ENCODE peak calls at places on chromosomes 13 and 19, in seven cellular contexts. One of them, this sample, is unnamed.

GRCh38 chr13:99721606-99722384 is 220.5 kb downstream of the TM9SF2 start:
- DNase-seq in stimulated activated CD8-positive, alpha-beta memory T cell treated with anti-CD3 and anti-CD28 coated beads, Interleukin-2, amount 100 ng/mL, for 48 hours: no peak
- DNase-seq in iPS DF 19.7: no peak
- DNase-seq in ascending aorta: no peak
- DNase-seq in HFF-Myc: no peak
- DNase-seq in T follicular helper cell: no peak
- DNase-seq in NCI-H345: no peak
- DNase-seq in this sample: no peak

GRCh38 chr19:35249848-35250711 is 1.3 kb downstream of the LSR start:
- DNase-seq in stimulated activated CD8-positive, alpha-beta memory T cell treated with anti-CD3 and anti-CD28 coated beads, Interleukin-2, amount 100 ng/mL, for 48 hours: no peak
- DNase-seq in iPS DF 19.7: no peak
- DNase-seq in ascending aorta: no peak
- DNase-seq in HFF-Myc: no peak
- DNase-seq in T follicular helper cell: no peak
- DNase-seq in NCI-H345: no peak
- DNase-seq in this sample: no peak

GRCh38 chr19:13260883-13261653 is 110.9 kb downstream of the IER2 start:
- DNase-seq in stimulated activated CD8-positive, alpha-beta memory T cell treated with anti-CD3 and anti-CD28 coated beads, Interleukin-2, amount 100 ng/mL, for 48 hours: no peak
- DNase-seq in iPS DF 19.7: no peak
- DNase-seq in ascending aorta: peak; percentile 64
- DNase-seq in HFF-Myc: peak; percentile 56
- DNase-seq in T follicular helper cell: no peak
- DNase-seq in NCI-H345: no peak
- DNase-seq in this sample: no peak

GRCh38 chr13:74770361-74770760 is 636.2 kb upstream of the KLF12 start:
- DNase-seq in stimulated activated CD8-positive, alpha-beta memory T cell treated with anti-CD3 and anti-CD28 coated beads, Interleukin-2, amount 100 ng/mL, for 48 hours: no peak
- DNase-seq in iPS DF 19.7: no peak
- DNase-seq in ascending aorta: no peak
- DNase-seq in HFF-Myc: peak; percentile 73
- DNase-seq in T follicular helper cell: no peak
- DNase-seq in NCI-H345: no peak
- DNase-seq in this sample: no peak

GRCh38 chr13:46551410-46552301 is 1.3 kb upstream of the LRCH1 start:
- DNase-seq in stimulated activated CD8-positive, alpha-beta memory T cell treated with anti-CD3 and anti-CD28 coated beads, Interleukin-2, amount 100 ng/mL, for 48 hours: peak; percentile 54
- DNase-seq in iPS DF 19.7: no peak
- DNase-seq in ascending aorta: peak; percentile 89
- DNase-seq in HFF-Myc: peak; percentile 56
- DNase-seq in T follicular helper cell: peak; percentile 50
- DNase-seq in NCI-H345: peak; percentile 77
- DNase-seq in this sample: peak; percentile 74

GRCh38 chr19:47813304-47813994 is 8.3 kb upstream of the CRX start:
- DNase-seq in stimulated activated CD8-positive, alpha-beta memory T cell treated with anti-CD3 and anti-CD28 coated beads, Interleukin-2, amount 100 ng/mL, for 48 hours: peak; percentile 83
- DNase-seq in iPS DF 19.7: no peak
- DNase-seq in ascending aorta: peak; percentile 67
- DNase-seq in HFF-Myc: peak; percentile 12
- DNase-seq in T follicular helper cell: peak; percentile 68
- DNase-seq in NCI-H345: peak; percentile 27
- DNase-seq in this sample: peak; percentile 85

GRCh38 chr19:46515879-46516350 is 20.2 kb upstream of the PNMA8B start:
- DNase-seq in stimulated activated CD8-positive, alpha-beta memory T cell treated with anti-CD3 and anti-CD28 coated beads, Interleukin-2, amount 100 ng/mL, for 48 hours: no peak
- DNase-seq in iPS DF 19.7: no peak
- DNase-seq in ascending aorta: no peak
- DNase-seq in HFF-Myc: peak; percentile 27
- DNase-seq in T follicular helper cell: no peak
- DNase-seq in NCI-H345: peak; percentile 11
- DNase-seq in this sample: peak; percentile 58

GRCh38 chr19:31071157-31071855 is 277.9 kb downstream of the TSHZ3 start:
- DNase-seq in stimulated activated CD8-positive, alpha-beta memory T cell treated with anti-CD3 and anti-CD28 coated beads, Interleukin-2, amount 100 ng/mL, for 48 hours: no peak
- DNase-seq in iPS DF 19.7: no peak
- DNase-seq in ascending aorta: no peak
- DNase-seq in HFF-Myc: no peak
- DNase-seq in T follicular helper cell: no peak
- DNase-seq in NCI-H345: no peak
- DNase-seq in this sample: no peak

GRCh38 chr19:55352040-55352439 is 2.5 kb downstream of the COX6B2 start:
- DNase-seq in stimulated activated CD8-positive, alpha-beta memory T cell treated with anti-CD3 and anti-CD28 coated beads, Interleukin-2, amount 100 ng/mL, for 48 hours: no peak
- DNase-seq in iPS DF 19.7: no peak
- DNase-seq in ascending aorta: no peak
- DNase-seq in HFF-Myc: no peak
- DNase-seq in T follicular helper cell: no peak
- DNase-seq in NCI-H345: no peak
- DNase-seq in this sample: no peak

GRCh38 chr13:101398191-101398590 is 18.1 kb downstream of the NALCN start:
- DNase-seq in stimulated activated CD8-positive, alpha-beta memory T cell treated with anti-CD3 and anti-CD28 coated beads, Interleukin-2, amount 100 ng/mL, for 48 hours: no peak
- DNase-seq in iPS DF 19.7: no peak
- DNase-seq in ascending aorta: no peak
- DNase-seq in HFF-Myc: no peak
- DNase-seq in T follicular helper cell: no peak
- DNase-seq in NCI-H345: no peak
- DNase-seq in this sample: no peak

GRCh38 chr19:55618426-55618825 is 5.9 kb downstream of the ZNF784 start:
- DNase-seq in stimulated activated CD8-positive, alpha-beta memory T cell treated with anti-CD3 and anti-CD28 coated beads, Interleukin-2, amount 100 ng/mL, for 48 hours: no peak
- DNase-seq in iPS DF 19.7: no peak
- DNase-seq in ascending aorta: no peak
- DNase-seq in HFF-Myc: no peak
- DNase-seq in T follicular helper cell: no peak
- DNase-seq in NCI-H345: no peak
- DNase-seq in this sample: no peak

GRCh38 chr19:43469160-43469480 is 3.7 kb upstream of the LYPD3 start:
- DNase-seq in stimulated activated CD8-positive, alpha-beta memory T cell treated with anti-CD3 and anti-CD28 coated beads, Interleukin-2, amount 100 ng/mL, for 48 hours: no peak
- DNase-seq in iPS DF 19.7: no peak
- DNase-seq in ascending aorta: no peak
- DNase-seq in HFF-Myc: no peak
- DNase-seq in T follicular helper cell: peak; percentile 26
- DNase-seq in NCI-H345: no peak
- DNase-seq in this sample: no peak

GRCh38 chr13:114211446-114211845 is 23.3 kb upstream of the CDC16 start:
- DNase-seq in stimulated activated CD8-positive, alpha-beta memory T cell treated with anti-CD3 and anti-CD28 coated beads, Interleukin-2, amount 100 ng/mL, for 48 hours: no peak
- DNase-seq in iPS DF 19.7: no peak
- DNase-seq in ascending aorta: no peak
- DNase-seq in HFF-Myc: no peak
- DNase-seq in T follicular helper cell: no peak
- DNase-seq in NCI-H345: peak; percentile 56
- DNase-seq in this sample: no peak

GRCh38 chr13:95588721-95589120 is 36.2 kb downstream of the CLDN10 start:
- DNase-seq in stimulated activated CD8-positive, alpha-beta memory T cell treated with anti-CD3 and anti-CD28 coated beads, Interleukin-2, amount 100 ng/mL, for 48 hours: no peak
- DNase-seq in iPS DF 19.7: no peak
- DNase-seq in ascending aorta: no peak
- DNase-seq in HFF-Myc: peak; percentile 16
- DNase-seq in T follicular helper cell: no peak
- DNase-seq in NCI-H345: no peak
- DNase-seq in this sample: no peak

This sample was measured in HuH-7.